ENCODE peak calls at places on chromosomes 7 and 10, in ten cellular contexts. One of them, this sample, is unnamed.
A peak's percentile ranks its signal among the peaks of the same experiment; 100 is the strongest.

GRCh38 chr10:104642311-104643022 is 1.4 kb downstream of the SORCS3 start:
- DNase-seq in stimulated activated CD8-positive, alpha-beta memory T cell treated with anti-CD3 and anti-CD28 coated beads, Interleukin-4, amount 100 ng/mL, for 4 hours: no peak
- DNase-seq in iPS-NIHi11: peak; percentile 78
- DNase-seq in transverse colon: no peak
- DNase-seq in right cardiac atrium: peak; percentile 53
- DNase-seq in tibial nerve: peak; percentile 9
- DNase-seq in brain microvascular endothelial cell: no peak
- DNase-seq in Daoy: no peak
- DNase-seq in prostate gland: no peak
- DNase-seq in NCI-H82: peak; percentile 78
- DNase-seq in this sample: peak; percentile 29

GRCh38 chr10:73819513-73820093 is 8.2 kb upstream of the NDST2 start:
- DNase-seq in prostate gland: peak; percentile 74
- DNase-seq in NCI-H82: no peak
- DNase-seq in brain microvascular endothelial cell: peak; percentile 7
- DNase-seq in tibial nerve: no peak
- DNase-seq in Daoy: no peak
- DNase-seq in right cardiac atrium: peak; percentile 75
- DNase-seq in iPS-NIHi11: peak; percentile 70
- DNase-seq in stimulated activated CD8-positive, alpha-beta memory T cell treated with anti-CD3 and anti-CD28 coated beads, Interleukin-4, amount 100 ng/mL, for 4 hours: no peak
- DNase-seq in transverse colon: peak; percentile 84
- DNase-seq in this sample: no peak

GRCh38 chr10:121526040-121526790 is 72.0 kb downstream of the FGFR2 start:
- DNase-seq in tibial nerve: no peak
- DNase-seq in iPS-NIHi11: no peak
- DNase-seq in brain microvascular endothelial cell: no peak
- DNase-seq in right cardiac atrium: no peak
- DNase-seq in NCI-H82: no peak
- DNase-seq in transverse colon: no peak
- DNase-seq in prostate gland: no peak
- DNase-seq in Daoy: no peak
- DNase-seq in stimulated activated CD8-positive, alpha-beta memory T cell treated with anti-CD3 and anti-CD28 coated beads, Interleukin-4, amount 100 ng/mL, for 4 hours: no peak
- DNase-seq in this sample: peak; percentile 46

GRCh38 chr7:124762611-124763143 is 2.9 kb downstream of the GPR37 start:
- DNase-seq in NCI-H82: peak; percentile 57
- DNase-seq in prostate gland: no peak
- DNase-seq in right cardiac atrium: no peak
- DNase-seq in brain microvascular endothelial cell: no peak
- DNase-seq in Daoy: no peak
- DNase-seq in stimulated activated CD8-positive, alpha-beta memory T cell treated with anti-CD3 and anti-CD28 coated beads, Interleukin-4, amount 100 ng/mL, for 4 hours: no peak
- DNase-seq in iPS-NIHi11: no peak
- DNase-seq in transverse colon: peak; percentile 25
- DNase-seq in tibial nerve: no peak
- DNase-seq in this sample: peak; percentile 56

GRCh38 chr7:104933433-104934074 is 80.5 kb upstream of the KMT2E start:
- DNase-seq in transverse colon: peak; percentile 88
- DNase-seq in prostate gland: no peak
- DNase-seq in right cardiac atrium: no peak
- DNase-seq in brain microvascular endothelial cell: no peak
- DNase-seq in stimulated activated CD8-positive, alpha-beta memory T cell treated with anti-CD3 and anti-CD28 coated beads, Interleukin-4, amount 100 ng/mL, for 4 hours: no peak
- DNase-seq in NCI-H82: no peak
- DNase-seq in tibial nerve: no peak
- DNase-seq in Daoy: no peak
- DNase-seq in iPS-NIHi11: no peak
- DNase-seq in this sample: no peak

GRCh38 chr10:89431977-89432376 is 17.6 kb downstream of the IFIT5 start:
- DNase-seq in NCI-H82: no peak
- DNase-seq in prostate gland: no peak
- DNase-seq in brain microvascular endothelial cell: peak; percentile 55
- DNase-seq in right cardiac atrium: no peak
- DNase-seq in tibial nerve: no peak
- DNase-seq in stimulated activated CD8-positive, alpha-beta memory T cell treated with anti-CD3 and anti-CD28 coated beads, Interleukin-4, amount 100 ng/mL, for 4 hours: no peak
- DNase-seq in transverse colon: no peak
- DNase-seq in iPS-NIHi11: peak; percentile 37
- DNase-seq in Daoy: peak; percentile 35
- DNase-seq in this sample: no peak

GRCh38 chr7:158828343-158829020 is 827 bp downstream of the ESYT2 start:
- DNase-seq in tibial nerve: no peak
- DNase-seq in Daoy: peak; percentile 42
- DNase-seq in transverse colon: peak; percentile 62
- DNase-seq in iPS-NIHi11: peak; percentile 76
- DNase-seq in right cardiac atrium: peak; percentile 85
- DNase-seq in brain microvascular endothelial cell: no peak
- DNase-seq in prostate gland: peak; percentile 27
- DNase-seq in NCI-H82: peak; percentile 55
- DNase-seq in stimulated activated CD8-positive, alpha-beta memory T cell treated with anti-CD3 and anti-CD28 coated beads, Interleukin-4, amount 100 ng/mL, for 4 hours: no peak
- DNase-seq in this sample: no peak

GRCh38 chr10:31648966-31649365 is 279.7 kb downstream of the ARHGAP12 start:
- DNase-seq in NCI-H82: no peak
- DNase-seq in transverse colon: no peak
- DNase-seq in brain microvascular endothelial cell: no peak
- DNase-seq in Daoy: no peak
- DNase-seq in tibial nerve: no peak
- DNase-seq in right cardiac atrium: peak; percentile 44
- DNase-seq in stimulated activated CD8-positive, alpha-beta memory T cell treated with anti-CD3 and anti-CD28 coated beads, Interleukin-4, amount 100 ng/mL, for 4 hours: no peak
- DNase-seq in prostate gland: no peak
- DNase-seq in iPS-NIHi11: no peak
- DNase-seq in this sample: no peak

GRCh38 chr7:113774182-113774807 is 144.5 kb downstream of the PPP1R3A start:
- DNase-seq in stimulated activated CD8-positive, alpha-beta memory T cell treated with anti-CD3 and anti-CD28 coated beads, Interleukin-4, amount 100 ng/mL, for 4 hours: no peak
- DNase-seq in prostate gland: no peak
- DNase-seq in NCI-H82: peak; percentile 77
- DNase-seq in Daoy: peak; percentile 18
- DNase-seq in iPS-NIHi11: peak; percentile 25
- DNase-seq in transverse colon: no peak
- DNase-seq in brain microvascular endothelial cell: peak; percentile 66
- DNase-seq in right cardiac atrium: no peak
- DNase-seq in tibial nerve: no peak
- DNase-seq in this sample: no peak

GRCh38 chr7:154753226-154753625 is 249.7 kb downstream of the PAXIP1 start:
- DNase-seq in brain microvascular endothelial cell: no peak
- DNase-seq in Daoy: no peak
- DNase-seq in prostate gland: no peak
- DNase-seq in iPS-NIHi11: no peak
- DNase-seq in transverse colon: no peak
- DNase-seq in stimulated activated CD8-positive, alpha-beta memory T cell treated with anti-CD3 and anti-CD28 coated beads, Interleukin-4, amount 100 ng/mL, for 4 hours: no peak
- DNase-seq in right cardiac atrium: no peak
- DNase-seq in NCI-H82: no peak
- DNase-seq in tibial nerve: no peak
- DNase-seq in this sample: no peak

GRCh38 chr7:35430547-35431153 is 176.8 kb upstream of the TBX20 start:
- DNase-seq in brain microvascular endothelial cell: no peak
- DNase-seq in NCI-H82: peak; percentile 39
- DNase-seq in right cardiac atrium: no peak
- DNase-seq in tibial nerve: no peak
- DNase-seq in iPS-NIHi11: peak; percentile 59
- DNase-seq in stimulated activated CD8-positive, alpha-beta memory T cell treated with anti-CD3 and anti-CD28 coated beads, Interleukin-4, amount 100 ng/mL, for 4 hours: no peak
- DNase-seq in prostate gland: no peak
- DNase-seq in Daoy: peak; percentile 37
- DNase-seq in transverse colon: no peak
- DNase-seq in this sample: no peak

GRCh38 chr10:133239990-133240389 is 2.3 kb downstream of the VENTX start:
- DNase-seq in brain microvascular endothelial cell: no peak
- DNase-seq in NCI-H82: no peak
- DNase-seq in right cardiac atrium: peak; percentile 37
- DNase-seq in prostate gland: no peak
- DNase-seq in stimulated activated CD8-positive, alpha-beta memory T cell treated with anti-CD3 and anti-CD28 coated beads, Interleukin-4, amount 100 ng/mL, for 4 hours: no peak
- DNase-seq in iPS-NIHi11: no peak
- DNase-seq in tibial nerve: no peak
- DNase-seq in Daoy: no peak
- DNase-seq in transverse colon: no peak
- DNase-seq in this sample: no peak

GRCh38 chr10:43396061-43396927 is 12.7 kb downstream of the HNRNPF start:
- DNase-seq in transverse colon: peak; percentile 85
- DNase-seq in iPS-NIHi11: peak; percentile 91
- DNase-seq in Daoy: no peak
- DNase-seq in prostate gland: peak; percentile 88
- DNase-seq in right cardiac atrium: peak; percentile 91
- DNase-seq in stimulated activated CD8-positive, alpha-beta memory T cell treated with anti-CD3 and anti-CD28 coated beads, Interleukin-4, amount 100 ng/mL, for 4 hours: no peak
- DNase-seq in NCI-H82: peak; percentile 87
- DNase-seq in tibial nerve: peak; percentile 49
- DNase-seq in brain microvascular endothelial cell: peak; percentile 51
- DNase-seq in this sample: peak; percentile 78

GRCh38 chr10:60940435-60940834 is 3.5 kb downstream of the RHOBTB1 start:
- DNase-seq in NCI-H82: no peak
- DNase-seq in prostate gland: no peak
- DNase-seq in iPS-NIHi11: no peak
- DNase-seq in transverse colon: no peak
- DNase-seq in right cardiac atrium: no peak
- DNase-seq in stimulated activated CD8-positive, alpha-beta memory T cell treated with anti-CD3 and anti-CD28 coated beads, Interleukin-4, amount 100 ng/mL, for 4 hours: no peak
- DNase-seq in tibial nerve: no peak
- DNase-seq in brain microvascular endothelial cell: no peak
- DNase-seq in Daoy: no peak
- DNase-seq in this sample: no peak

GRCh38 chr10:11522821-11523245 is 88.6 kb downstream of the USP6NL start:
- DNase-seq in prostate gland: no peak
- DNase-seq in transverse colon: peak; percentile 53
- DNase-seq in Daoy: no peak
- DNase-seq in iPS-NIHi11: no peak
- DNase-seq in NCI-H82: no peak
- DNase-seq in tibial nerve: peak; percentile 50
- DNase-seq in stimulated activated CD8-positive, alpha-beta memory T cell treated with anti-CD3 and anti-CD28 coated beads, Interleukin-4, amount 100 ng/mL, for 4 hours: no peak
- DNase-seq in right cardiac atrium: peak; percentile 81
- DNase-seq in brain microvascular endothelial cell: no peak
- DNase-seq in this sample: no peak

GRCh38 chr7:149196151-149196704 is 882 bp downstream of the ZNF282 start:
- DNase-seq in NCI-H82: peak; percentile 57
- DNase-seq in iPS-NIHi11: no peak
- DNase-seq in prostate gland: no peak
- DNase-seq in Daoy: peak; percentile 28
- DNase-seq in stimulated activated CD8-positive, alpha-beta memory T cell treated with anti-CD3 and anti-CD28 coated beads, Interleukin-4, amount 100 ng/mL, for 4 hours: no peak
- DNase-seq in right cardiac atrium: no peak
- DNase-seq in brain microvascular endothelial cell: no peak
- DNase-seq in tibial nerve: no peak
- DNase-seq in transverse colon: peak; percentile 9
- DNase-seq in this sample: no peak

GRCh38 chr10:49243610-49244283 is 55.2 kb upstream of the C10orf71 start:
- DNase-seq in NCI-H82: no peak
- DNase-seq in brain microvascular endothelial cell: no peak
- DNase-seq in tibial nerve: no peak
- DNase-seq in stimulated activated CD8-positive, alpha-beta memory T cell treated with anti-CD3 and anti-CD28 coated beads, Interleukin-4, amount 100 ng/mL, for 4 hours: no peak
- DNase-seq in Daoy: no peak
- DNase-seq in iPS-NIHi11: no peak
- DNase-seq in transverse colon: no peak
- DNase-seq in right cardiac atrium: no peak
- DNase-seq in prostate gland: no peak
- DNase-seq in this sample: no peak

GRCh38 chr10:63711866-63712716 is 190.9 kb downstream of the REEP3 start:
- DNase-seq in iPS-NIHi11: peak; percentile 70
- DNase-seq in prostate gland: peak; percentile 99
- DNase-seq in right cardiac atrium: peak; percentile 97
- DNase-seq in NCI-H82: peak; percentile 77
- DNase-seq in tibial nerve: peak; percentile 87
- DNase-seq in stimulated activated CD8-positive, alpha-beta memory T cell treated with anti-CD3 and anti-CD28 coated beads, Interleukin-4, amount 100 ng/mL, for 4 hours: no peak
- DNase-seq in brain microvascular endothelial cell: peak; percentile 92
- DNase-seq in transverse colon: peak; percentile 95
- DNase-seq in Daoy: peak; percentile 98
- DNase-seq in this sample: peak; percentile 59

GRCh38 chr7:127983804-127984332 is 47.4 kb downstream of the LRRC4 start:
- DNase-seq in tibial nerve: no peak
- DNase-seq in brain microvascular endothelial cell: no peak
- DNase-seq in prostate gland: no peak
- DNase-seq in Daoy: peak; percentile 22
- DNase-seq in NCI-H82: no peak
- DNase-seq in iPS-NIHi11: no peak
- DNase-seq in transverse colon: no peak
- DNase-seq in right cardiac atrium: no peak
- DNase-seq in stimulated activated CD8-positive, alpha-beta memory T cell treated with anti-CD3 and anti-CD28 coated beads, Interleukin-4, amount 100 ng/mL, for 4 hours: no peak
- DNase-seq in this sample: no peak

GRCh38 chr10:11162828-11163599 is 145.3 kb downstream of the CELF2 start:
- DNase-seq in NCI-H82: no peak
- DNase-seq in transverse colon: peak; percentile 81
- DNase-seq in tibial nerve: peak; percentile 69
- DNase-seq in right cardiac atrium: peak; percentile 79
- DNase-seq in prostate gland: no peak
- DNase-seq in Daoy: no peak
- DNase-seq in stimulated activated CD8-positive, alpha-beta memory T cell treated with anti-CD3 and anti-CD28 coated beads, Interleukin-4, amount 100 ng/mL, for 4 hours: no peak
- DNase-seq in iPS-NIHi11: no peak
- DNase-seq in brain microvascular endothelial cell: no peak
- DNase-seq in this sample: no peak

GRCh38 chr7:77537595-77538185 is 595 bp downstream of the PTPN12 start:
- DNase-seq in right cardiac atrium: peak; percentile 78
- DNase-seq in brain microvascular endothelial cell: peak; percentile 17
- DNase-seq in iPS-NIHi11: peak; percentile 29
- DNase-seq in prostate gland: peak; percentile 24
- DNase-seq in stimulated activated CD8-positive, alpha-beta memory T cell treated with anti-CD3 and anti-CD28 coated beads, Interleukin-4, amount 100 ng/mL, for 4 hours: peak; percentile 15
- DNase-seq in NCI-H82: peak; percentile 74
- DNase-seq in Daoy: peak; percentile 60
- DNase-seq in tibial nerve: peak; percentile 23
- DNase-seq in transverse colon: peak; percentile 47
- DNase-seq in this sample: peak; percentile 49

GRCh38 chr10:122814493-122814892 is 31.2 kb downstream of the CUZD1 start:
- DNase-seq in NCI-H82: no peak
- DNase-seq in transverse colon: no peak
- DNase-seq in iPS-NIHi11: no peak
- DNase-seq in prostate gland: no peak
- DNase-seq in tibial nerve: no peak
- DNase-seq in brain microvascular endothelial cell: no peak
- DNase-seq in stimulated activated CD8-positive, alpha-beta memory T cell treated with anti-CD3 and anti-CD28 coated beads, Interleukin-4, amount 100 ng/mL, for 4 hours: no peak
- DNase-seq in Daoy: no peak
- DNase-seq in right cardiac atrium: no peak
- DNase-seq in this sample: no peak

GRCh38 chr10:133245439-133246235 is 8.0 kb downstream of the VENTX start:
- DNase-seq in iPS-NIHi11: no peak
- DNase-seq in stimulated activated CD8-positive, alpha-beta memory T cell treated with anti-CD3 and anti-CD28 coated beads, Interleukin-4, amount 100 ng/mL, for 4 hours: no peak
- DNase-seq in NCI-H82: peak; percentile 35
- DNase-seq in right cardiac atrium: peak; percentile 32
- DNase-seq in prostate gland: no peak
- DNase-seq in tibial nerve: no peak
- DNase-seq in Daoy: peak; percentile 42
- DNase-seq in brain microvascular endothelial cell: no peak
- DNase-seq in transverse colon: peak; percentile 59
- DNase-seq in this sample: no peak

GRCh38 chr10:31928531-31929259 is at the start of gene ARHGAP12:
- DNase-seq in Daoy: peak; percentile 89
- DNase-seq in tibial nerve: peak; percentile 92
- DNase-seq in stimulated activated CD8-positive, alpha-beta memory T cell treated with anti-CD3 and anti-CD28 coated beads, Interleukin-4, amount 100 ng/mL, for 4 hours: peak; percentile 62
- DNase-seq in right cardiac atrium: peak; percentile 98
- DNase-seq in transverse colon: peak; percentile 94
- DNase-seq in prostate gland: peak; percentile 92
- DNase-seq in NCI-H82: peak; percentile 76
- DNase-seq in iPS-NIHi11: peak; percentile 89
- DNase-seq in brain microvascular endothelial cell: peak; percentile 75
- DNase-seq in this sample: peak; percentile 63

GRCh38 chr7:148662646-148663045 is 36.1 kb upstream of the CUL1 start:
- DNase-seq in right cardiac atrium: no peak
- DNase-seq in stimulated activated CD8-positive, alpha-beta memory T cell treated with anti-CD3 and anti-CD28 coated beads, Interleukin-4, amount 100 ng/mL, for 4 hours: no peak
- DNase-seq in tibial nerve: no peak
- DNase-seq in NCI-H82: no peak
- DNase-seq in prostate gland: no peak
- DNase-seq in Daoy: peak; percentile 40
- DNase-seq in brain microvascular endothelial cell: peak; percentile 7
- DNase-seq in iPS-NIHi11: no peak
- DNase-seq in transverse colon: no peak
- DNase-seq in this sample: no peak

GRCh38 chr10:52729259-52730104 is 43.1 kb downstream of the MBL2 start:
- DNase-seq in tibial nerve: no peak
- DNase-seq in stimulated activated CD8-positive, alpha-beta memory T cell treated with anti-CD3 and anti-CD28 coated beads, Interleukin-4, amount 100 ng/mL, for 4 hours: no peak
- DNase-seq in right cardiac atrium: no peak
- DNase-seq in brain microvascular endothelial cell: no peak
- DNase-seq in iPS-NIHi11: peak; percentile 32
- DNase-seq in Daoy: no peak
- DNase-seq in transverse colon: no peak
- DNase-seq in NCI-H82: peak; percentile 41
- DNase-seq in prostate gland: no peak
- DNase-seq in this sample: no peak

GRCh38 chr7:91348686-91349085 is 84.5 kb downstream of the FZD1 start:
- DNase-seq in Daoy: no peak
- DNase-seq in brain microvascular endothelial cell: peak; percentile 54
- DNase-seq in tibial nerve: no peak
- DNase-seq in transverse colon: no peak
- DNase-seq in iPS-NIHi11: no peak
- DNase-seq in stimulated activated CD8-positive, alpha-beta memory T cell treated with anti-CD3 and anti-CD28 coated beads, Interleukin-4, amount 100 ng/mL, for 4 hours: no peak
- DNase-seq in prostate gland: no peak
- DNase-seq in NCI-H82: no peak
- DNase-seq in right cardiac atrium: no peak
- DNase-seq in this sample: no peak

GRCh38 chr10:71729023-71729649 is 9.6 kb upstream of the C10orf105 start:
- DNase-seq in prostate gland: peak; percentile 53
- DNase-seq in brain microvascular endothelial cell: no peak
- DNase-seq in Daoy: peak; percentile 46
- DNase-seq in iPS-NIHi11: no peak
- DNase-seq in right cardiac atrium: peak; percentile 90
- DNase-seq in transverse colon: peak; percentile 86
- DNase-seq in stimulated activated CD8-positive, alpha-beta memory T cell treated with anti-CD3 and anti-CD28 coated beads, Interleukin-4, amount 100 ng/mL, for 4 hours: no peak
- DNase-seq in NCI-H82: peak; percentile 25
- DNase-seq in tibial nerve: no peak
- DNase-seq in this sample: no peak